ENCODE peak calls at places on chromosomes 4 and X, in five cellular contexts. S, P, W, M and X are unnamed samples.

GRCh38 chr4:153480704-153481103 is 14.5 kb downstream of the TMEM131L start:
- DNase-seq in S (no peak), P (no peak), W (no peak), M (no peak), X (no peak)

GRCh38 chrX:136476501-136476900 is 11.2 kb upstream of the BRS3 start:
- DNase-seq in S (no peak), P (no peak), W (no peak), M (no peak), X (no peak)

GRCh38 chrX:107537815-107538214 is 88.4 kb downstream of the FRMPD3 start:
- DNase-seq in S (no peak), P (peak; percentile 50), W (peak; percentile 26), M (no peak), X (no peak)

GRCh38 chrX:71315917-71316316 is 14.4 kb downstream of the ITGB1BP2 start:
- DNase-seq in S (no peak), P (no peak), W (no peak), M (no peak), X (no peak)

GRCh38 chr4:123555500-123556273 is 159.1 kb downstream of the SPRY1 start:
- DNase-seq in S (no peak), P (peak; percentile 87), W (peak; percentile 96), M (peak; percentile 86), X (peak; percentile 81)

GRCh38 chr4:41009411-41009810 is 204.9 kb downstream of the APBB2 start:
- DNase-seq in S (no peak), P (no peak), W (no peak), M (no peak), X (no peak)

GRCh38 chr4:36168127-36168898 is 76.0 kb downstream of the ARAP2 start:
- DNase-seq in S (no peak), P (no peak), W (no peak), M (no peak), X (no peak)

GRCh38 chrX:69627744-69628143 is 11.8 kb downstream of the EDA start:
- DNase-seq in S (no peak), P (no peak), W (no peak), M (no peak), X (no peak)

GRCh38 chr4:117156806-117157205 is 71.4 kb upstream of the TRAM1L1 start:
- DNase-seq in S (no peak), P (no peak), W (no peak), M (no peak), X (no peak)

GRCh38 chr4:184364100-184364921 is 110.0 kb downstream of the IRF2 start:
- DNase-seq in S (no peak), P (no peak), W (no peak), M (no peak), X (no peak)

GRCh38 chrX:72181178-72182125 is at the start of gene PIN4:
- DNase-seq in S (peak; percentile 85), P (peak; percentile 93), W (peak; percentile 84), M (peak; percentile 91), X (peak; percentile 94)

GRCh38 chr4:175671491-175671934 is 140.6 kb downstream of the GPM6A start:
- DNase-seq in S (no peak), P (no peak), W (no peak), M (peak; percentile 2), X (no peak)

GRCh38 chr4:145423017-145423708 is 58.5 kb upstream of the SMAD1 start:
- DNase-seq in S (no peak), P (no peak), W (no peak), M (no peak), X (no peak)

GRCh38 chr4:37682701-37683401 is 3.3 kb downstream of the RELL1 start:
- DNase-seq in S (no peak), P (no peak), W (no peak), M (no peak), X (no peak)

GRCh38 chrX:20514358-20514757 is 247.6 kb upstream of the RPS6KA3 start:
- DNase-seq in S (no peak), P (no peak), W (no peak), M (no peak), X (no peak)

GRCh38 chrX:642436-643210 is 12.0 kb downstream of the SHOX start:
- DNase-seq in S (no peak), P (no peak), W (peak; percentile 17), M (no peak), X (no peak)

GRCh38 chrX:14694631-14695030 is 165.3 kb downstream of the GLRA2 start:
- DNase-seq in S (no peak), P (no peak), W (no peak), M (no peak), X (no peak)

GRCh38 chr4:71132486-71132885 is 139.0 kb downstream of the DCK start:
- DNase-seq in S (no peak), P (no peak), W (no peak), M (no peak), X (no peak)

GRCh38 chr4:182427530-182427929 is 184.3 kb downstream of the TENM3 start:
- DNase-seq in S (no peak), P (no peak), W (no peak), M (no peak), X (no peak)

GRCh38 chr4:76535603-76536380 is 100.8 kb downstream of the SHROOM3 start:
- DNase-seq in S (no peak), P (no peak), W (no peak), M (no peak), X (no peak)

GRCh38 chr4:149825336-149825735 is 9.7 kb upstream of the IQCM start:
- DNase-seq in S (no peak), P (no peak), W (no peak), M (no peak), X (no peak)

GRCh38 chr4:165294907-165295306 is 32.6 kb upstream of the MSMO1 start:
- DNase-seq in S (no peak), P (no peak), W (no peak), M (peak; percentile 2), X (no peak)
- H3K27ac ChIP-seq in S (no peak overlapping the region), P (no peak overlapping the region), W (no peak overlapping the region), M (no peak overlapping the region), X (peak overlapping the region; percentile 30)

DNA sequence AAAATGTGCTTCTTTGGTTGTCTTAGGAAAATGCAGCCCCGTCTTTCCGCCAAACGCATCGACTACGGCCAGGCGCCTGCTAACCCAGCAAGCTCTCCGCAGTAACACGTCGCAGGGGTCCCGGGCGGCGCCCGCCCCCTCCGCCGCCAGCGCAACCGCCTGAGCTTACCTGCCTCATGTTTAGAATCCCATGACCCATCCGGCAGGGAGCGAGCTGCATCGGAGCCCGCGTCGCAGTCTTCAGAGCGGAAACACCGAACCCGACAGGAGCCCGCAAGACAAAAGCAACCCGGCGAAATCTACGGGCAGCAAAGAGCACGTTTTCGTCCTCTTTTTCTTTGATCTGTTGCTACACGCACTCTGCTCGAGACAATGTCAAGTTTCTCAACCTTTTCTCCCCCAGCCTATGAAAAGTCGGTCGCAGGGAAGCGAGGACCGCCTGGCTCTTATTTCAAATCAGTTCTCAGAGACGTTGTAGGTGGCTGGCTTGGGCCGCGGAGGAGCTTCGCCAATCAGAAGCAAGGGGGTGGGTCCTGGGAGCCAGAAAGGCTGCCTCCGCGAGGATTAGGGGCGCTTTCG is at the start of gene MID1:
- DNase-seq in S (peak; percentile 23), P (peak; percentile 90), W (peak; percentile 66), M (peak; percentile 81), X (peak; percentile 79)
- TF ChIP-seq POLR2A in S (peak; percentile 47), P (no peak), W (no peak), M (peak; percentile 75), X (peak; percentile 39)

GRCh38 chrX:154512879-154513553 is 3.0 kb downstream of the FAM3A start:
- DNase-seq in S (no peak), P (no peak), W (no peak), M (no peak), X (no peak)

GRCh38 chrX:154516655-154517100 is 646 bp upstream of the FAM3A start:
- DNase-seq in S (no peak), P (peak; percentile 68), W (no peak), M (no peak), X (no peak)

GRCh38 chrX:154517101-154517781 is 1.2 kb upstream of the FAM3A start:
- DNase-seq in S (no peak), P (peak; percentile 20), W (no peak), M (no peak), X (peak; percentile 46)

GRCh38 chrX:154513662-154514204 is 2.3 kb downstream of the FAM3A start:
- DNase-seq in S (no peak), P (no peak), W (no peak), M (no peak), X (no peak)

DNA sequence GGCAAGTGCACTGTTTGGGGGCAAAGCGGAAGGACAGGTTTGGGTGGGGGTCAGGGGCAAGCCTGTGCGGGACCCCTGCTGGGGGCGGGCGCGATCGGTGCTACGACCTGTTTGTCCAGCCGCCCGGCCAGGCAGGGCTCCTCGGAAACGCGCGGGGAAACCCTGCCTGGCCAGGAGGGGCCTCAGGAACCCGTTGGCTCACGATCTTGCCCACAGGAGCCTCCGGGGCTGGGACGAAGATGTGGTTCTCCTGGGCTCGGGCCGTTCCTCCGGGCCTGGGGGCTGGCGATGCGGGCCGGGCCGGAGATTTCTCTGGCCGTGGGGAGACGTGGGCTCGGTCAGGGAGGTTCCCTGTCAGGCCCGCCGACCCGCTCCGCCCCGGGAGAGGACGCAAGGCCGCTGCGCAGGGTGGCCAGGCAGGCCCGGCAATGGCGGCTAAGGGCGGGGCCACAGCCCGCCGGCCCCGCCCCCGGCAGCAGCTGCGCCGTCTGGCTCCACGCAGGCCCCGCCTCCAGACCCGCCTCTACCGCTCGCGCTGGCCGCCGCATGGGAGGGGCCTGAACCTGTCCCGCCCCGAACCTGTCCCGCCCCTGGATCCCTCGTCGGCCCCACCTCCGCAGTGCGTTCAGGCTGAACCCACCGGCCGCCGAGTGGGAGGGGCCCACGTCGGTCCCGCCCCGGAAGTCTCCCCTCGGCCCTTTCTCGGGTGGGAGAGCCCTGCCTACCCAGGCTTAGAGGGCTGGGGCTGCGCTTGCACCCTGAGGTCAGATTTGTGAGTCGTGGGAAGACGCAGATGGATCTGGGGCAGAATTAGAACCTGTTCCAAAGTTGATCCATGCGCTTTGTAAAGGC is at the start of gene FAM3A:
- DNase-seq in S (peak; percentile 91), P (peak; percentile 94), W (peak; percentile 93), M (peak; percentile 94), X (peak; percentile 94)
- H3K27ac ChIP-seq in S (peak within 1 kb of the TSS; percentile 98), P (peak within 1 kb of the TSS; percentile 89), W (peak within 1 kb of the TSS; percentile 94), M (peak within 1 kb of the TSS; percentile 87), X (peak within 1 kb of the TSS; percentile 93)

GRCh38 chr4:174654634-174655033 is 132.3 kb upstream of the HPGD start:
- DNase-seq in S (no peak), P (no peak), W (no peak), M (no peak), X (no peak)

GRCh38 chr4:174663254-174663653 is 141.0 kb upstream of the HPGD start:
- DNase-seq in S (no peak), P (no peak), W (no peak), M (no peak), X (no peak)

GRCh38 chr4:174657472-174657871 is 135.2 kb upstream of the HPGD start:
- DNase-seq in S (no peak), P (no peak), W (no peak), M (no peak), X (no peak)

GRCh38 chr4:174658246-174658645 is 136.0 kb upstream of the HPGD start:
- DNase-seq in S (no peak), P (no peak), W (no peak), M (no peak), X (no peak)
- TF ChIP-seq POLR2A in S (no peak), P (no peak), W (no peak), M (no peak), X (no peak)

GRCh38 chrX:39813631-39814246 is 284.0 kb downstream of the BCOR start:
- DNase-seq in S (no peak), P (peak; percentile 72), W (peak; percentile 69), M (peak; percentile 84), X (peak; percentile 71)
- H3K27ac ChIP-seq in S (no peak overlapping the region), P (no peak overlapping the region), W (peak overlapping the region; percentile 36), M (peak overlapping the region; percentile 48), X (no peak overlapping the region)